ENCODE peak calls at places on chromosomes 4 and X, in five cellular contexts. One of them, this sample, is unnamed.

GRCh38 chr4:176309772-176310171 is 10.0 kb upstream of the SPCS3 start:
- DNase-seq in prostate gland: no peak
- DNase-seq in K562: no peak
- DNase-seq in SK-N-MC: no peak
- DNase-seq in spleen: no peak
- DNase-seq in this sample: no peak

GRCh38 chr4:32706893-32707292 is 1986.7 kb downstream of the PCDH7 start:
- DNase-seq in SK-N-MC: no peak
- DNase-seq in spleen: no peak
- DNase-seq in prostate gland: no peak
- DNase-seq in K562: no peak
- DNase-seq in this sample: no peak

GRCh38 chr4:123488916-123489315 is 92.3 kb downstream of the SPRY1 start:
- DNase-seq in SK-N-MC: no peak
- DNase-seq in K562: peak
- DNase-seq in prostate gland: no peak
- DNase-seq in spleen: no peak
- DNase-seq in this sample: no peak

GRCh38 chr4:148704291-148704690 is 262.1 kb upstream of the NR3C2 start:
- DNase-seq in K562: no peak
- DNase-seq in prostate gland: no peak
- DNase-seq in spleen: no peak
- DNase-seq in SK-N-MC: no peak
- DNase-seq in this sample: no peak

GRCh38 chr4:2054217-2054616 is 4.9 kb upstream of the NAT8L start:
- DNase-seq in prostate gland: no peak
- DNase-seq in K562: no peak
- DNase-seq in spleen: no peak
- DNase-seq in SK-N-MC: no peak
- DNase-seq in this sample: no peak

GRCh38 chr4:132003593-132003992 is 1145.5 kb upstream of the PCDH10 start:
- DNase-seq in prostate gland: no peak
- DNase-seq in spleen: no peak
- DNase-seq in K562: no peak
- DNase-seq in SK-N-MC: no peak
- DNase-seq in this sample: no peak

GRCh38 chr4:125891597-125892258 is 577.0 kb downstream of the FAT4 start:
- DNase-seq in spleen: no peak
- DNase-seq in SK-N-MC: peak
- DNase-seq in prostate gland: no peak
- DNase-seq in K562: no peak
- DNase-seq in this sample: no peak

GRCh38 chr4:81030617-81031388 is at the start of gene BMP3:
- DNase-seq in spleen: peak
- DNase-seq in SK-N-MC: no peak
- DNase-seq in prostate gland: peak
- DNase-seq in K562: no peak
- DNase-seq in this sample: no peak

GRCh38 chrX:151988706-151989299 is 14.3 kb upstream of the GABRE start:
- DNase-seq in prostate gland: no peak
- DNase-seq in K562: no peak
- DNase-seq in SK-N-MC: no peak
- DNase-seq in spleen: no peak
- DNase-seq in this sample: no peak

DNA sequence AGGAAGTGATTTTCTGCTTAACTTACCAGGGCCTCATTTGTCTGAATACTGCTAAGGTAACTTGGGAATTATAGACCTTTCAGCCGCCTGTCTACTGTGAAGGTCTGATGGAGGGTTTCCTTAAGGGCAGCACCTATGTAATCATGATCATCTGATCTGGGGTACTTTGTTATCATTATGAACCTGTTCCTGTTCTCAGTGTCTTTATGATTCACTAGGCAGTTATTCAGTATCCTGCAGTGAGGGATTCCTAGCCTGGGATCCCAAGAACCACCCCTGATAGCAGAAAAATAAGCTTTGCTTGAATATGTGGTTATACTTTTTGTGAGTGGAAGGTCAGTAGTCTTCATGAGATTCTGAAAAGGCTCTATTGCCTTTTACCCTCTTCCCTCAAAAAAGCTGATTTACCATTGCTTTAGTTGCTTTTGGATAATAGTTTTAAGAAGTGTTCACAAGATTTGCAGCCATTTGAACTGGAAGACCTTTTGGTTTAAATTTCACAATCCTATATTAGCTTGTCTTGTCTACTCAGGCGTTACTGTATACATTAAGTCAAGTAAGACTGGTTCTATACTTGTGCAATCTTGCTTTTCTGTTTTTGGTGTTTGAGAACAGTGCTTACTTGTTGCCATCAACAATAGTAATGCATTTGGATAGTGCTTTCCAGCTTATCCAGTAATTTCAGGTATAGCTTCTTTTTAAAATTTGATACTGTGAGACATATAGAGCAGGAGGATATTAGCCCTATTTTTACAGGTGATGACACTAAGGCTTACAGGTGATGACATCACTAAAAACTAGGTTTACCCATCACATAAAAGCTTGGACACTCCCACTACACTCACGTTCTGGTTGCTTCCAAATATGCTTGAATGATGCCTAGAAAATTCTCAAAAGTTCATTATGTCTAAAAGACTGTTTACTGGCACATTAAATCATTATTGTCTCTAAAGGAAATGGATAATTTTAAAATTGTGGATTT is 60.0 kb downstream of the FHIP1A start:
- DNase-seq in K562: no peak
- DNase-seq in SK-N-MC: no peak
- DNase-seq in prostate gland: no peak
- DNase-seq in spleen: no peak
- DNase-seq in this sample: no peak
- TF ChIP-seq POLR2AphosphoS5 in K562: no peak
- TF ChIP-seq POLR2AphosphoS5 in SK-N-MC: no peak
- TF ChIP-seq POLR2AphosphoS5 in prostate gland: no peak
- TF ChIP-seq POLR2AphosphoS5 in spleen: no peak
- TF ChIP-seq POLR2AphosphoS5 in this sample: no peak

DNA sequence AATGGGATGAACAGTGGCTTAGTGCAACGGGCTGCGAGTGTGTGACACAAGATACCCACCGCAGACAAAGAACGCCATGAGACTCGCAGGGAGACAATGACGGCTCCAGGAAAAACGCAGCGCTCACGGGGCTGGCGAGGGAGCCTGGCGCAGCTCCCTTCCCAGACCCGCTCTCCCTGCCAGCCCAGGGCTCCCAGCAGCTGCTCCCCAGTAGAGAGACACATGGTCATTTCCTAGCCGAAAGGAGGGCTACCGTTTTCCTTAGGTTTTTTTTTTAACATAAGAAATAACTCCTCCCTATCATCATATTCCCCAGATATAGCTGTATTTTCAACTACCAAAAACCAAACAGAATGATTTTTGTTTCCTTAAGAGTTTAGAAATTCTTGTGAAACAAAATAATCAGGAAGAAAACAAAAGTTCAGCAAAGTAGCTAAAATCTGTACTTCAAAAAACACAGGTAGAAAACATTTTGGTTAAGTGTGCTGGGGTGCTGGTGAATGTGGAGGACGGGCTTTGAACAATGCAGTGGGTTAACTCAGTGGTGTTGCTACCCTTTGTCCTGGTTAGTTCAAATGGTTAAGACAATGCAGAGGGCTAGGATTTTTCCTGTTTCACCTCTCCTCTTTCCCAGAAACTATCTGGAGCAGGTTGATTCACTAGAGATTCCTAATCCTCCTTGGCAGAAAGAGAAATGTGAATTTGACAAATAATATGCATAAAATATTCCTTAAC is 149.2 kb downstream of the MAML3 start:
- DNase-seq in spleen: no peak
- DNase-seq in K562: no peak
- DNase-seq in SK-N-MC: no peak
- DNase-seq in prostate gland: peak
- DNase-seq in this sample: no peak
- TF ChIP-seq POLR2AphosphoS5 in spleen: peak
- TF ChIP-seq POLR2AphosphoS5 in K562: no peak
- TF ChIP-seq POLR2AphosphoS5 in SK-N-MC: no peak
- TF ChIP-seq POLR2AphosphoS5 in prostate gland: peak
- TF ChIP-seq POLR2AphosphoS5 in this sample: no peak

DNA sequence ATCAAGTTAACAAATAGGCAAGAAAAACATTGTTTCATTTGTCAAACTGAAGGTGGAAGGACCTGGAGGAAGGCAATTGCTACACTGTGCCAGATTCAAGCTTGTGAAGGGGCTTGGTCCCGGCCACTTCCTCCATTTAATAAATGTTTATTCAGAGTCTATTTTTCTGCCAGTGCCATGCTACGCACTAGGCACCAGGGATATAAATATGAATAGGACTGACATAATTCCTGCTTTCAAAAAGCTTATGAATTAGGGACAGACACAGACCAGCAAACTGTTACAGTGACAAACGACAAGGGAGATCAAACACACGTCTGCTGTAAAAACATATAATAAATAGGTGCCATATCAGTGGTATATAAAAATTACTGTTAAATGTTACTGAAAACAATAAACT is 571 bp downstream of the TLR6 start:
- DNase-seq in K562: no peak
- DNase-seq in spleen: no peak
- DNase-seq in prostate gland: no peak
- DNase-seq in SK-N-MC: no peak
- DNase-seq in this sample: no peak
- TF ChIP-seq POLR2AphosphoS5 in K562: no peak
- TF ChIP-seq POLR2AphosphoS5 in spleen: no peak
- TF ChIP-seq POLR2AphosphoS5 in prostate gland: no peak
- TF ChIP-seq POLR2AphosphoS5 in SK-N-MC: no peak
- TF ChIP-seq POLR2AphosphoS5 in this sample: no peak

GRCh38 chr4:155759372-155760252 is 791 bp downstream of the GUCY1B1 start:
- DNase-seq in K562: peak
- DNase-seq in SK-N-MC: no peak
- DNase-seq in prostate gland: no peak
- DNase-seq in spleen: peak
- DNase-seq in this sample: no peak
- TF ChIP-seq POLR2AphosphoS5 in K562: no peak
- TF ChIP-seq POLR2AphosphoS5 in SK-N-MC: no peak
- TF ChIP-seq POLR2AphosphoS5 in prostate gland: no peak
- TF ChIP-seq POLR2AphosphoS5 in spleen: peak
- TF ChIP-seq POLR2AphosphoS5 in this sample: no peak

GRCh38 chr4:118683513-118683912 is 1.7 kb upstream of the METTL14 start:
- DNase-seq in spleen: no peak
- DNase-seq in K562: peak
- DNase-seq in prostate gland: no peak
- DNase-seq in SK-N-MC: no peak
- DNase-seq in this sample: no peak
- TF ChIP-seq POLR2AphosphoS5 in spleen: no peak
- TF ChIP-seq POLR2AphosphoS5 in K562: no peak
- TF ChIP-seq POLR2AphosphoS5 in prostate gland: no peak
- TF ChIP-seq POLR2AphosphoS5 in SK-N-MC: no peak
- TF ChIP-seq POLR2AphosphoS5 in this sample: no peak

DNA sequence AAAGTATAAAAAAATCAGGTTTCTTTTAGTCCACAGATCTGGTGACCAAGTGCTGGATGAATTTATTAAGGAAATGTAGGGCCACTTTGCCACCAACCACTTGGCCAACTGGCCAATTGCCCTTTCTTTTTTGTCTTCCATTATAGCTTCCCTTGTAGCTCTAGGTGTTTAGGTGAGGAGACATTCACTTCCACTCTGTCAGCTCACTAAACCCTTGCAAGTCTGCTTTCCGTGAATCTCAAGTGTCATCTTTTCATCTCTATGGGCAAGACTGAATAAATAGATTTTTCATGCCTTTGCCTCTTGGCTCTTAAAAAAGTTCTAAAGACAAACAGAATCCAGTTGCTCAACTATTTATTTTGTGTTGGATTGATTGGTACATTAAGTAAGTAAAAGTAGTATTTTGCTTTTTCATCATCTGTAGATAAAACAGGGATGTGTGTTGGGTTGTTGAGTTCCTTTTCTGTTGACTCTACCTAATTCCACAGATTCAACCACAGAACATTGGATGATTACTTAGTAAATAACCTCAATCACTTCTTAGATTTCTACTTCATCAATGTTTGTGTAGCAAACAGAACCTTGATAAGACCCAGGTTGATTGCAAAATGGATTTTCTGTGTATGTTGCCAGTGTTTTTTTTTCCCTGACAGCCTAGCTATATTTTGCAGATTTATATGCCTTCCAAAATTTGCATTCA is 68.1 kb upstream of the GRXCR1 start:
- DNase-seq in K562: no peak
- DNase-seq in SK-N-MC: no peak
- DNase-seq in prostate gland: no peak
- DNase-seq in spleen: no peak
- DNase-seq in this sample: no peak
- TF ChIP-seq POLR2AphosphoS5 in K562: no peak
- TF ChIP-seq POLR2AphosphoS5 in SK-N-MC: no peak
- TF ChIP-seq POLR2AphosphoS5 in prostate gland: no peak
- TF ChIP-seq POLR2AphosphoS5 in spleen: no peak
- TF ChIP-seq POLR2AphosphoS5 in this sample: no peak

DNA sequence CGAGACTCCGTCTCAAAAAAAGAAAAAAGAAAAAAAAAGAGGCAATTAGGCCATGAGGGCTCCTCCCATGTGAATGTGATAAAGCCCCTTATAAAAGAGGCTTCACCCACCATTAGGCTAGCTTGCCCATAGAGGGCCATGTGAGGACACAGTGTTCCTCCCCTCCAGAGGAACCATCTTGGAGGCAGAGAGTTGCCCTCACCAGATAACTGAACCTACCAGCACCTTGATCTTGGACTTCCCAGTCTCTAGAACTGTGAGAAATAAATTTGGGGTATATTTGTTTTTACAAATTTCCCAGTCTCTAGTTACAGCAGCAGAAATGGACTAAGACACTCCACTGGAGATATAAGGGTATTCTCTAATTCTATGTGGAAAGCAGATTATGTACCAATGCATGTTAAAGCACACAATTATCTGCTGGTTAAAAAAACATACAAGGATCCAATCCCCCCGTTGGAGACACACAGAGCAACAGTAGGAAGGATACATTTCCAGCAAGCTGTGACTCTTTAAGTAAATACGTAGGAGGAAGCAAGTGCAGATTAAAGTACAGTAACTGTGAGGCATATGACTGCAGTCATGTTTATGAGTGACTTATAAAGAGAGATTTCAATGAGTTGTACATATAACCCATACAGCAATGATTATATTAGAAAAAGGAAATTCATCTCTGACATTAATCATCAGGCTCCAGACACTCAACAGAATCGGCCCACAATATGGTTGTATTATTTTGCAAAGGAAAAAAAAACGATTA is 21.4 kb downstream of the SH3RF1 start:
- DNase-seq in K562: no peak
- DNase-seq in spleen: no peak
- DNase-seq in SK-N-MC: no peak
- DNase-seq in prostate gland: no peak
- DNase-seq in this sample: no peak
- TF ChIP-seq POLR2AphosphoS5 in K562: no peak
- TF ChIP-seq POLR2AphosphoS5 in spleen: no peak
- TF ChIP-seq POLR2AphosphoS5 in SK-N-MC: no peak
- TF ChIP-seq POLR2AphosphoS5 in prostate gland: peak
- TF ChIP-seq POLR2AphosphoS5 in this sample: no peak

GRCh38 chr4:76689079-76689817 is 208.7 kb downstream of the SOWAHB start:
- DNase-seq in K562: no peak
- DNase-seq in prostate gland: peak
- DNase-seq in SK-N-MC: no peak
- DNase-seq in spleen: peak
- DNase-seq in this sample: no peak

GRCh38 chr4:76691767-76692689 is 205.9 kb downstream of the SOWAHB start:
- DNase-seq in prostate gland: no peak
- DNase-seq in spleen: no peak
- DNase-seq in SK-N-MC: no peak
- DNase-seq in K562: no peak
- DNase-seq in this sample: no peak

GRCh38 chr4:76692761-76693160 is 205.2 kb downstream of the SOWAHB start:
- DNase-seq in prostate gland: no peak
- DNase-seq in SK-N-MC: no peak
- DNase-seq in spleen: no peak
- DNase-seq in K562: no peak
- DNase-seq in this sample: no peak

GRCh38 chr4:76690091-76690905 is 207.6 kb downstream of the SOWAHB start:
- DNase-seq in SK-N-MC: no peak
- DNase-seq in spleen: no peak
- DNase-seq in K562: no peak
- DNase-seq in prostate gland: no peak
- DNase-seq in this sample: no peak

GRCh38 chr4:76690906-76691275 is 207.1 kb downstream of the SOWAHB start:
- DNase-seq in K562: no peak
- DNase-seq in spleen: no peak
- DNase-seq in prostate gland: no peak
- DNase-seq in SK-N-MC: no peak
- DNase-seq in this sample: no peak
- TF ChIP-seq POLR2AphosphoS5 in K562: no peak
- TF ChIP-seq POLR2AphosphoS5 in spleen: no peak
- TF ChIP-seq POLR2AphosphoS5 in prostate gland: no peak
- TF ChIP-seq POLR2AphosphoS5 in SK-N-MC: no peak
- TF ChIP-seq POLR2AphosphoS5 in this sample: no peak

This sample was measured in Panc1.